ENCODE peak calls at places on chromosomes 5 and 9, in nine cellular contexts. W is stimulated activated CD8-positive, alpha-beta memory T cell treated with anti-CD3 and anti-CD28 coated beads, Interleukin-12 subunit alpha, Interleukin-12 subunit beta, amount 100 ng/mL, for 1 hour; I is stimulated activated CD4-positive, alpha-beta T cell treated with anti-CD3 and anti-CD28 coated beads, Interleukin-1b, Interleukin-23, amount 100 ng/mL, for 4 hours; O is non-pigmented ciliary epithelial cell; X is cardiac muscle cell; F is EL; D is OCI-LY7; N is left colon; J is iPS DF 19.7. Q is an unnamed sample.

GRCh38 chr5:18329346-18329745 is 695.1 kb downstream of the TAF11L14 start:
- DNase-seq in N (no peak), X (no peak), D (no peak), O (peak; percentile 15), W (no peak), F (no peak), I (no peak), J (no peak), Q (no peak)

GRCh38 chr5:135625961-135626360 is 47.2 kb upstream of the CXCL14 start:
- DNase-seq in J (no peak), I (no peak), D (no peak), N (no peak), O (no peak), W (no peak), X (no peak), F (no peak), Q (peak; percentile 4)

GRCh38 chr5:1769752-1770442 is 29.7 kb downstream of the MRPL36 start:
- DNase-seq in F (no peak), D (no peak), X (no peak), W (no peak), I (no peak), N (no peak), J (no peak), O (no peak), Q (no peak)

GRCh38 chr5:74357827-74358226 is 282.7 kb downstream of the ENC1 start:
- DNase-seq in X (no peak), D (no peak), I (no peak), F (no peak), N (no peak), J (no peak), W (no peak), O (no peak), Q (no peak)

GRCh38 chr5:144142030-144142825 is 28.2 kb downstream of the YIPF5 start:
- DNase-seq in W (no peak), F (peak; percentile 58), X (peak; percentile 47), O (no peak), D (peak; percentile 41), I (no peak), J (no peak), N (no peak), Q (no peak)

GRCh38 chr9:125878241-125878640 is 131.1 kb downstream of the PBX3 start:
- DNase-seq in F (peak; percentile 74), N (no peak), O (no peak), D (no peak), W (no peak), X (no peak), J (no peak), I (no peak), Q (no peak)

GRCh38 chr9:70120834-70121510 is 77.3 kb downstream of the MAMDC2 start:
- DNase-seq in J (no peak), X (no peak), D (no peak), I (no peak), O (peak; percentile 91), W (no peak), F (peak; percentile 95), N (peak; percentile 52), Q (no peak)

GRCh38 chr5:60842859-60843692 is 993 bp downstream of the ELOVL7 start:
- DNase-seq in W (no peak), D (no peak), X (peak; percentile 15), N (no peak), O (no peak), F (peak; percentile 20), I (no peak), J (no peak), Q (peak; percentile 29)

GRCh38 chr9:116594552-116594951 is 92.6 kb upstream of the TRIM32 start:
- DNase-seq in X (no peak), J (no peak), D (no peak), F (peak; percentile 88), I (no peak), O (peak; percentile 83), W (no peak), N (no peak), Q (no peak)

GRCh38 chr5:123455640-123456039 is 32.4 kb upstream of the CEP120 start:
- DNase-seq in I (no peak), O (no peak), W (no peak), J (no peak), D (no peak), N (no peak), F (no peak), X (no peak), Q (no peak)

GRCh38 chr9:81841326-81841725 is 86.9 kb upstream of the SPATA31D4 start:
- DNase-seq in N (no peak), W (no peak), I (no peak), X (no peak), O (no peak), J (no peak), D (no peak), F (no peak), Q (no peak)

GRCh38 chr5:102911973-102912372 is 156.9 kb downstream of the PAM start:
- DNase-seq in O (peak; percentile 30), I (no peak), F (peak; percentile 85), X (no peak), W (no peak), D (no peak), J (no peak), N (no peak), Q (no peak)

GRCh38 chr9:81906656-81907055 is 21.6 kb upstream of the SPATA31D4 start:
- DNase-seq in O (no peak), I (no peak), X (no peak), J (no peak), F (peak; percentile 37), W (no peak), D (no peak), N (no peak), Q (no peak)

GRCh38 chr5:160685219-160685618 is 166.8 kb downstream of the ATP10B start:
- DNase-seq in F (no peak), X (no peak), N (peak; percentile 79), D (no peak), W (no peak), J (peak; percentile 9), I (no peak), O (no peak), Q (no peak)

GRCh38 chr9:91734371-91734981 is 215.6 kb downstream of the ROR2 start:
- DNase-seq in X (peak; percentile 72), W (peak; percentile 39), I (peak; percentile 37), O (no peak), D (peak; percentile 47), F (peak; percentile 59), J (no peak), N (peak; percentile 51), Q (peak; percentile 65)

GRCh38 chr9:97889941-97890557 is 32.3 kb downstream of the TRMO start:
- DNase-seq in O (no peak), D (peak; percentile 45), N (no peak), I (peak; percentile 67), F (peak; percentile 50), W (peak; percentile 53), X (peak; percentile 25), J (no peak), Q (peak; percentile 76)

GRCh38 chr5:127517110-127517479 is 345 bp upstream of the PRRC1 start:
- DNase-seq in O (no peak), F (no peak), J (no peak), N (no peak), X (no peak), I (no peak), W (no peak), D (no peak), Q (no peak)

GRCh38 chr5:120452471-120452870 is 11.6 kb upstream of the PRR16 start:
- DNase-seq in W (no peak), I (no peak), X (no peak), N (no peak), F (peak; percentile 53), J (no peak), D (no peak), O (no peak), Q (no peak)

GRCh38 chr5:121949885-121950284 is 11.9 kb upstream of the SRFBP1 start:
- DNase-seq in N (no peak), D (peak; percentile 51), X (peak; percentile 72), J (no peak), F (peak; percentile 49), I (no peak), W (no peak), O (no peak), Q (peak; percentile 34)

GRCh38 chr5:71974622-71975021 is 132.7 kb upstream of the MAP1B start:
- DNase-seq in F (peak; percentile 5), N (no peak), J (no peak), X (no peak), O (no peak), W (no peak), I (no peak), D (no peak), Q (no peak)

GRCh38 chr5:179240561-179240960 is 104.7 kb downstream of the ADAMTS2 start:
- DNase-seq in J (no peak), D (no peak), I (no peak), X (no peak), N (no peak), O (no peak), W (no peak), F (no peak), Q (no peak)

GRCh38 chr9:128554155-128554862 is 1.9 kb downstream of the SPTAN1 start:
- DNase-seq in D (peak; percentile 62), X (peak; percentile 85), N (peak; percentile 40), F (peak; percentile 95), J (no peak), W (no peak), O (peak; percentile 89), I (no peak), Q (no peak)

GRCh38 chr9:76759726-76760125 is 4.5 kb upstream of the PCA3 start:
- DNase-seq in N (peak; percentile 48), O (no peak), D (peak; percentile 34), X (no peak), I (no peak), W (no peak), J (no peak), F (no peak), Q (no peak)

GRCh38 chr5:54361683-54362411 is 51.5 kb upstream of the ARL15 start:
- DNase-seq in F (no peak), W (no peak), X (no peak), O (no peak), D (no peak), N (no peak), J (no peak), I (no peak), Q (no peak)

GRCh38 chr9:91758491-91758981 is 191.5 kb downstream of the ROR2 start:
- DNase-seq in W (no peak), I (peak; percentile 4), F (peak; percentile 69), X (peak; percentile 87), D (peak; percentile 40), N (no peak), J (no peak), O (no peak), Q (peak; percentile 55)

GRCh38 chr5:35919191-35919590 is 19.2 kb downstream of the CAPSL start:
- DNase-seq in W (no peak), I (no peak), X (no peak), N (no peak), D (no peak), F (peak; percentile 98), J (no peak), O (peak; percentile 71), Q (no peak)

GRCh38 chr9:109182940-109183798 is 16.1 kb upstream of the FRRS1L start:
- DNase-seq in N (peak; percentile 34), I (no peak), X (peak; percentile 44), W (no peak), J (no peak), O (no peak), D (peak; percentile 13), F (peak; percentile 50), Q (peak; percentile 33)

GRCh38 chr9:14769235-14769580 is 46.7 kb upstream of the CER1 start:
- DNase-seq in F (peak; percentile 6), J (no peak), I (no peak), O (peak; percentile 2), D (peak; percentile 61), X (peak; percentile 28), N (no peak), W (no peak), Q (no peak)

GRCh38 chr9:20701058-20701457 is 17.0 kb downstream of the FOCAD start:
- DNase-seq in W (no peak), X (peak; percentile 33), N (no peak), J (no peak), F (no peak), D (no peak), O (no peak), I (no peak), Q (no peak)

GRCh38 chr5:178329331-178329730 is 96.7 kb upstream of the PHYKPL start:
- DNase-seq in X (no peak), I (no peak), N (no peak), J (no peak), D (no peak), O (no peak), W (no peak), F (no peak), Q (no peak)

GRCh38 chr9:32426278-32426939 is 42.0 kb downstream of the ACO1 start:
- DNase-seq in F (peak; percentile 85), J (no peak), W (no peak), X (no peak), I (no peak), O (peak; percentile 86), N (peak; percentile 30), D (no peak), Q (no peak)